ENCODE peak calls at places on chromosomes 2 and 18, in six cellular contexts. X is HepG2, Q is H1, G is GM12891, A is K562, S is GM12878. U is an unnamed sample.

GRCh38 chr2:203803046-203803429 is 64.5 kb upstream of the CTLA4 start:
- DNase-seq in X (no peak), Q (no peak), S (no peak), G (no peak), A (no peak), U (no peak)

GRCh38 chr18:63158676-63159291 is 160.8 kb downstream of the BCL2 start:
- DNase-seq in S (peak; percentile 92), G (no peak), A (no peak), X (no peak), Q (no peak), U (no peak)

GRCh38 chr18:58993260-58993659 is 128.6 kb downstream of the ZNF532 start:
- DNase-seq in Q (no peak), G (no peak), A (no peak), X (no peak), S (no peak), U (no peak)

GRCh38 chr18:79523221-79523737 is 127.5 kb downstream of the NFATC1 start:
- DNase-seq in Q (no peak), G (no peak), A (no peak), S (no peak), X (no peak), U (no peak)

GRCh38 chr18:26556573-26556972 is 8.2 kb upstream of the KCTD1 start:
- DNase-seq in G (no peak), X (no peak), S (peak; percentile 51), Q (no peak), A (no peak), U (no peak)

GRCh38 chr2:30266705-30267104 is 35.4 kb downstream of the LBH start:
- DNase-seq in Q (no peak), X (no peak), G (no peak), S (no peak), A (no peak), U (no peak)

GRCh38 chr18:41075212-41075611 is 879.8 kb upstream of the PIK3C3 start:
- DNase-seq in Q (no peak), S (no peak), X (no peak), A (no peak), G (no peak), U (no peak)

GRCh38 chr2:222506230-222506934 is 82.0 kb downstream of the SGPP2 start:
- DNase-seq in S (no peak), G (no peak), A (no peak), Q (no peak), X (no peak), U (no peak)

DNA sequence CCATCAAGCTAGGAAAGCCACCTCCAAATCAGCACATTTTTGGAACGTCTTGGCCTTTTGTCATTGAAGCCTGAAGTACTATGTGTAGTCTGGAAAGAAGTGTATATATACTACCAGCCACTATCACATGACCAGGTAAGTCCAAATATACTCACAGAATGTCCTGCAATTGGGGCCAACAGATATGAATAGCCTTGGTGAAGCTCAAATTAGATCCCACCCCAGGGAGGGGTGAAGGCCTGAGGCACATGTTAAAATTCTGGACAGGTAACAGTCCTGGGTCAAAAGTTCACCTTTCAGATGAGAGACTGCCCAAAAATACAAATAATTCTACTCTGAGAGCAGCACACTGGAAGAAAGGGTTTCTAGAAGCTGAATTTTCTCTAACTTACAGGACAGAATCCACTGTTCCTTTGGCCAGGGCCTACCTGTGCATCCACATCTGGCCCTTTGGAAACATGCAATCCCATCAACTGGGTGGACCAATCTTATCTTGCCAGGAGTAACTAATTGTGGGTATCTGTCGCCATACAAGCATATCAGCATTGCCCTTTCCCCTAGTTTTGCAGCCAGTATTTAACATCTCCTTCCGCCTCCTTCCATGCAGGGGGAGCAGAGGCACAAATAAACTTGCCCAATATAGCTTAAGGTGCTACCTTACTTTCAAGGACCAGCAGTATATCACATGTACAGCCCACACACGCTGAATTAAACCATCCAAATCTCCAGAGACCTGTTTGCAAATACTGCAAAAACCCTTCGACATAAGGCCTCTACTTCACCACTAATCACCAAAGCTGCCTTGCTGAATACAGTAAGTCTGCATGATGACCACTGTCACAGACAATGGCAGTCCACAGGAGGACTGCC is 67.8 kb downstream of the EIF5B start:
- DNase-seq in Q (no peak), S (no peak), G (no peak), A (no peak), X (no peak), U (no peak)
- TF ChIP-seq POLR2A in Q (no peak), S (no peak), G (peak; percentile 37), A (peak; percentile 55), X (no peak), U (peak; percentile 22)

GRCh38 chr2:73111300-73112025 is 1.3 kb downstream of the RAB11FIP5 start:
- DNase-seq in X (peak; percentile 35), G (no peak), S (no peak), Q (no peak), A (peak; percentile 61), U (no peak)

GRCh38 chr2:73113634-73113958 is 848 bp upstream of the RAB11FIP5 start:
- DNase-seq in Q (no peak), X (no peak), S (no peak), A (no peak), G (no peak), U (no peak)

GRCh38 chr2:73112913-73113633 is at the start of gene RAB11FIP5:
- DNase-seq in G (peak; percentile 60), X (peak; percentile 57), A (peak; percentile 74), Q (no peak), S (no peak), U (peak; percentile 58)

GRCh38 chr2:73110622-73111299 is 2.0 kb downstream of the RAB11FIP5 start:
- DNase-seq in Q (no peak), A (peak; percentile 23), X (no peak), S (no peak), G (no peak), U (no peak)

GRCh38 chr2:73112026-73112912 is 479 bp downstream of the RAB11FIP5 start:
- DNase-seq in S (no peak), Q (no peak), A (peak; percentile 41), X (peak; percentile 22), G (no peak), U (no peak)
- TF ChIP-seq TAF1 in S (no peak), Q (peak; percentile 12), A (no peak), X (peak; percentile 32), G (no peak), U (no peak)

GRCh38 chr2:8414946-8415869 is 266.6 kb upstream of the ID2 start:
- DNase-seq in S (no peak), A (no peak), Q (no peak), X (no peak), G (no peak), U (no peak)

GRCh38 chr2:8416172-8416571 is 265.7 kb upstream of the ID2 start:
- DNase-seq in G (no peak), Q (no peak), X (no peak), A (no peak), S (no peak), U (no peak)

GRCh38 chr2:8412082-8412481 is 269.8 kb upstream of the ID2 start:
- DNase-seq in Q (no peak), X (peak; percentile 91), A (no peak), G (no peak), S (no peak), U (no peak)

GRCh38 chr2:8412586-8412985 is 269.3 kb upstream of the ID2 start:
- DNase-seq in X (no peak), A (no peak), G (no peak), S (no peak), Q (no peak), U (no peak)

DNA sequence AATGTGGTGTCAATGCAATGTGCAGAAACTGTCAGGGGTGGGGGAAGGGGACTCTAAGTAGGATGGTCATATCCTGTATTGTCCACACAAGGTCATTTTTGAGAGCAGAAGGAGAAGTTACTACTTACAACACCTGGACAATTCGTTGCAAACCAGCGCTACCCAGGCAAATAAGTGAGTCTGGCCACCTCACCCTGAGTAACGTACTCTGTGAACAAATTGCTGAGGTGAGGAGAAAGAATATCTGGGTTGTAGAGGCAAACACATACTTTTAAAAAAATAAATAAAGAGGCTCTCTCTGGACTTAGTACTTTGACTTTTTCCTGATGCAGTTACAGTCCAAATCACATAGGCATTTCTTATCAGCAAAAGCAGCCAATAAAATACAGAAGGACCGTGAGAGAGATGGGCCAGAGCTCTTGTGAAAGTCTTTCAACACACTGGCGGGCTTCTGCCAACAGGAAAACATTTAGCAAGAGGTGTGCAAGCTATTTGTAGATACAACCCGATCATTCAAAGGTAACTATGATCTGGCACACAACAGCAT is 268.2 kb upstream of the ID2 start:
- DNase-seq in X (peak; percentile 98), Q (no peak), S (no peak), G (no peak), A (no peak), U (no peak)
- TF ChIP-seq POLR2A in X (no peak), Q (no peak), S (no peak), G (no peak), A (no peak), U (no peak)

GRCh38 chr18:46649071-46649862 is 7.8 kb downstream of the LOXHD1 start:
- DNase-seq in Q (no peak), S (no peak), G (no peak), A (no peak), X (no peak), U (no peak)
- TF ChIP-seq TAF1 in Q (no peak), S (no peak), G (no peak), A (no peak), X (no peak), U (no peak)

DNA sequence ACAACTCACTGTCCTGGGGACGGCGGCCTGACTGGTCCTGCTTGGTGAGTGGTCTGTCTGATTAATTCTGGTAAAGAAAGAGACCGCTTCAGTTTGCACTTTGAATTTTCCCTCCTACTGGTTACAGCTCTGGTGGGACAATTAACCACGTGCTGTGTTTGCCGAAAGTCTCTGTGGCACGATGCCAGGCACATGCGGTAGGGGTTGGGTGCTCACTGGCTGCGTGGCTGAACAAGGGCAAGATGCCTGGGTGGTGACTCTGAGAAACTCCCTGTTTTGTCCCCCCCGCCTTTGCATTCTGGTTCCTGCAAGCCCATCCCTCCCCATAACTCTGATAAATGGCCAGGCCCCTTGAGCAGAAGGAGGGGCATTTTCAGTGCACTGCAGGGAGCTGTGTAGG is 206.1 kb downstream of the TFCP2L1 start:
- DNase-seq in X (peak; percentile 16), A (no peak), Q (no peak), S (no peak), G (no peak), U (no peak)
- TF ChIP-seq POLR2A in X (no peak), A (no peak), Q (no peak), S (no peak), G (no peak), U (no peak)

DNA sequence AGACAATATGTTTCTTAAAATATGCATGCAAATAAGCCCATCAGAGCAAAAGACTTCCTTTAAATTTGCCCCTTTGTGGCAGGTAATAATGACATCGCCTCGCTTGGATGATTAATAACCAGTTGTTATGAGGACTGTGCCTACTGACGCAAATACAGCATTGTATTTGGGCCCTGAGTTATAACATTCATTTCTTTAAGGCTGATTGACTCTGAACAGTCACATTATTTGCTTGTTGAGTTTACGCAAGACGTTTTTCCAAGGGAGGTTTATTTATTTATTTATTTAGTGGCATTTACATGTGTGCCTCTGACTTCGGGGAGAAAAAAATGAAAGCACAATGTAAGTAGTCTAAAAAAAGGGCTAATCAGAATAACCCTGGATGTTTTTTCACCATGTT is 88.3 kb downstream of the SLC8A1 start:
- DNase-seq in X (no peak), S (no peak), G (no peak), A (no peak), Q (no peak), U (no peak)
- TF ChIP-seq TAF1 in X (no peak), S (no peak), G (no peak), A (no peak), Q (no peak), U (no peak)

U was measured in GM12892.